ENCODE peak calls at places on chromosomes 6 and 20, in eight cellular contexts. S, O, P, F, J, H, E and T are unnamed samples.

GRCh38 chr6:169858935-169859351 is 107.5 kb downstream of the ERMARD start:
- DNase-seq in S (no peak), O (no peak), P (no peak), F (no peak), J (no peak), H (no peak), E (no peak), T (no peak)

GRCh38 chr6:134111062-134111677 is 58.7 kb upstream of the SLC2A12 start:
- DNase-seq in S (no peak), O (peak; percentile 78), P (peak; percentile 30), F (peak; percentile 58), J (peak; percentile 89), H (peak; percentile 72), E (peak; percentile 68), T (no peak)

GRCh38 chr6:163926642-163927041 is 512.1 kb downstream of the QKI start:
- DNase-seq in S (peak; percentile 74), O (no peak), P (no peak), F (no peak), J (no peak), H (no peak), E (no peak), T (no peak)

GRCh38 chr6:32252326-32253009 is 28.6 kb upstream of the NOTCH4 start:
- DNase-seq in S (no peak), O (peak; percentile 14), P (no peak), F (no peak), J (no peak), H (no peak), E (no peak), T (no peak)

GRCh38 chr6:56806368-56806767 is 148.5 kb upstream of the BEND6 start:
- DNase-seq in S (no peak), O (no peak), P (no peak), F (no peak), J (no peak), H (no peak), E (no peak), T (no peak)

GRCh38 chr6:107936162-107936909 is 21.7 kb downstream of the SEC63 start:
- DNase-seq in S (no peak), O (no peak), P (no peak), F (no peak), J (peak; percentile 52), H (no peak), E (no peak), T (no peak)

GRCh38 chr20:10125757-10126156 is 91.0 kb downstream of the ANKEF1 start:
- DNase-seq in S (no peak), O (no peak), P (no peak), F (no peak), J (no peak), H (peak; percentile 13), E (peak; percentile 21), T (no peak)

GRCh38 chr6:28105286-28105685 is 19.1 kb upstream of the ZSCAN16 start:
- DNase-seq in S (no peak), O (peak; percentile 9), P (no peak), F (no peak), J (peak; percentile 11), H (peak; percentile 26), E (no peak), T (no peak)

GRCh38 chr20:63356511-63356910 is 4.6 kb downstream of the CHRNA4 start:
- DNase-seq in S (no peak), O (no peak), P (no peak), F (no peak), J (no peak), H (no peak), E (no peak), T (no peak)

GRCh38 chr6:37713529-37714119 is 15.9 kb upstream of the MDGA1 start:
- DNase-seq in S (no peak), O (no peak), P (no peak), F (no peak), J (peak; percentile 43), H (peak; percentile 83), E (peak; percentile 83), T (no peak)

GRCh38 chr6:73452107-73452461 is at the start of gene CGAS:
- DNase-seq in S (peak; percentile 83), O (peak; percentile 89), P (peak; percentile 83), F (no peak), J (peak; percentile 44), H (peak; percentile 74), E (peak; percentile 62), T (peak; percentile 88)

GRCh38 chr6:37696841-37697735 is 595 bp downstream of the MDGA1 start:
- DNase-seq in S (no peak), O (peak; percentile 13), P (no peak), F (no peak), J (peak; percentile 47), H (peak; percentile 22), E (no peak), T (peak; percentile 64)

GRCh38 chr20:59145926-59146800 is 17.5 kb upstream of the ZNF831 start:
- DNase-seq in S (no peak), O (no peak), P (no peak), F (no peak), J (no peak), H (no peak), E (no peak), T (no peak)

GRCh38 chr6:4853782-4854511 is 77.7 kb downstream of the CDYL start:
- DNase-seq in S (no peak), O (no peak), P (no peak), F (no peak), J (no peak), H (no peak), E (peak; percentile 51), T (no peak)

GRCh38 chr20:43096471-43096870 is 93.2 kb downstream of the PTPRT start:
- DNase-seq in S (no peak), O (no peak), P (no peak), F (no peak), J (no peak), H (no peak), E (no peak), T (no peak)

GRCh38 chr6:85429346-85429745 is 20.5 kb upstream of the NT5E start:
- DNase-seq in S (no peak), O (no peak), P (no peak), F (no peak), J (no peak), H (no peak), E (no peak), T (no peak)

GRCh38 chr20:43914697-43915208 is at the start of gene TOX2:
- DNase-seq in S (no peak), O (peak; percentile 74), P (peak; percentile 62), F (no peak), J (peak; percentile 83), H (peak; percentile 69), E (no peak), T (peak; percentile 76)

GRCh38 chr6:38522322-38522721 is 117.4 kb downstream of the BTBD9 start:
- DNase-seq in S (no peak), O (no peak), P (no peak), F (no peak), J (no peak), H (peak; percentile 72), E (peak; percentile 88), T (no peak)

GRCh38 chr6:127435717-127436220 is 23.4 kb downstream of the KIAA0408 start:
- DNase-seq in S (no peak), O (no peak), P (no peak), F (no peak), J (no peak), H (no peak), E (no peak), T (no peak)

GRCh38 chr20:19978511-19979210 is 38.5 kb upstream of the NAA20 start:
- DNase-seq in S (peak; percentile 45), O (no peak), P (no peak), F (no peak), J (no peak), H (no peak), E (no peak), T (no peak)
- H3K4me3 ChIP-seq in S (peak overlapping the region; percentile 64), O (no peak overlapping the region), P (no peak overlapping the region), F (no peak overlapping the region), J (no peak overlapping the region), H (no peak overlapping the region), E (no peak overlapping the region), T (no peak overlapping the region)

GRCh38 chr6:53888931-53889330 is 94.1 kb downstream of the LRRC1 start:
- DNase-seq in S (no peak), O (no peak), P (no peak), F (no peak), J (peak; percentile 12), H (no peak), E (peak; percentile 53), T (no peak)
- H3K27me3 ChIP-seq in S (no peaks in the 10 kb centered on the region), O (no peaks in the 10 kb centered on the region), P (no peaks in the 10 kb centered on the region), F (no peaks in the 10 kb centered on the region), J (no peaks in the 10 kb centered on the region), H (no peaks in the 10 kb centered on the region), E (no peaks in the 10 kb centered on the region), T (no peaks in the 10 kb centered on the region)

DNA sequence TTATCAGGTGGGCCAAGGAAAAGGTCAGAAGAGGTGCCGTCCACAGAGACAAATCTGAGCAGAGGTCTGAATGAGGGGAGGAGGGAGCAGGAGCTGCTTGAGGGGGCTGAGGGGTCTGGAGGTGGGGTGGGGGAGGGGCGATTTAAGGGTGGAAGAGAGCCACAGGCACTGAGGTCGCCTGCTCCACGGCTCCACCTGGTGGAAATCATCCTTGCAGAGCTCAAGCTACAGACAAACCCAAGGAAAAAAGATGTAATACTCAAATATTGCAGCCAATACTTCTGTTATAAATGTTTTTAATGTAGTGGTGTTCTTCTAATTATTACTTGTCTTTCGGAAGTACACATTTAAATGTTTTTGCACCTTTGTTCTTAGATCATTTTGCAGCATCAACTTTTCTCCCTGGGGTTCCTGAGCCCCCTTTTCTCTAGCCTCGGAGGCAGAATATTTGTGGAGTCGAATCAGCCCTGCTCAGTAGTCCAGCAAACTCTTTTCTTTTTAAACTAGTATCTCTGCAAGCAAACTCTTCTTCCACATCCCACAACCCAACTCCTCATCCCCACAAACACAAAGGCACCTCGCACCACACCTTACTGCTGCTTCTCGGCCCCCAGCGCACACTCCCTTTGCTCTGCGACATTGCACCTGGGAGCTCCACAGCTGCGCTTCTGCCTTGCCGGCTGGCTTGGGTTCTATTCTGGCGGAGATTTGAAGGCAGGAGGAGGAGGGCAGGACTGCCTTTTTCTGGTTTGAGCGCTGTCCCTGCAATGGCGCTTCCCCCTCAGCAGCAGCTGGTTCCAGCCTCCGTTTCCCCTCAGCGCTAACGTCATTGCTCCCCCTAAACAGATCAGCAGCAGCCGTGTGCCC is 51.0 kb upstream of the TFAP2A start:
- DNase-seq in S (no peak), O (peak; percentile 53), P (no peak), F (peak; percentile 65), J (peak; percentile 67), H (peak; percentile 43), E (peak; percentile 28), T (peak; percentile 23)
- TF ChIP-seq CTCF in S (peak; percentile 9), O (peak; percentile 57), P (no peak), F (peak; percentile 34), J (peak; percentile 70), H (peak; percentile 41), E (peak; percentile 41), T (peak; percentile 73)

DNA sequence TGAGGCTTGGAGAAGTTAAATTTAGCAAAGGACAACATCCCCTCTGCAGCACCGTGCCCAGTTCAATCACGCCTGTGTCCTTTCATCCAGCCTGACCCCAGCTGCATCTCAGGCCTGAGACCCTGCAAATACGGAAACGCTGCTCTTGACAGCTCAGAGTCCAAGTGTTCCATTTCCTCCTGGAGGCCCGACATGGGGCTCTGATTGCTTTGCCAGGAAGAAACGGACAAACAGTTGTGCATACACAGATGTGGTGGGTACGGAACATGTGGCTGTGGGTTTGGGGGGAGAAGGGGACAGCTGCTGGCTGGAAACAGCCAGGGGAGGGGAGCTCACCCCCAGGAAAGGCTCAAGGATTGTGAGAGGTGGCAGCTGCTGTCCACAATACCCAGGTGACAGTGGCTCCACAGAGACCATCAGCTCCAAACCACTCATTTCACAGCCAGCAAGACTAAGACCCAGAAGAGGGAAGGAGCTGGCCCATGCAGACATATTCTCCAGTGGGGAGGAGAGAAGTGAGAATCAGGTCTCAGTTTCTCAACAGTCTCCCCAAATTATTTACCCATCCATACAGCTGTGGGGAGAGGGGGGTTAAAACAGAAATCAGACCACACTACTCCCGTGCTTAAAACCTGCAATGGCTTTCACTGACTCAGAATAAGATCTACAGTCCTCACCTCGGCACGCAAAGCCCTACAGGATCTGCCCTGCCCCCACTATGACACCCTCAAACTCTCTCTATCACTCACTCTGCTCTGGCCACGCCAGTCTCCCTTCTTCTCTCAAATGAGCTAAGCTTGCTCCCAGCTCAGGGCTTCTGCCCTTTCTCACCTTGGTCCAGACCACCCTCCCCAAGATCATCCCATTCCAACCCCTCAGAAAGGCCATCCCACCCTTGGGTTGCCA is 89.1 kb downstream of the PREX1 start:
- DNase-seq in S (no peak), O (no peak), P (no peak), F (no peak), J (no peak), H (no peak), E (no peak), T (peak; percentile 73)
- H3K4me3 ChIP-seq in S (no peak overlapping the region), O (no peak overlapping the region), P (no peak overlapping the region), F (no peak overlapping the region), J (no peak overlapping the region), H (no peak overlapping the region), E (no peak overlapping the region), T (peak overlapping the region; percentile 13)